ENCODE peak calls at places on chromosome 20, in seven cellular contexts. H is A549, V is stomach, D is spleen, T is gastrocnemius medialis, B is tibial nerve, J is transverse colon. W is an unnamed sample. For H3K4me1, the result is how much of the 10 kb centered on the place peaks cover.

GRCh38 chr20:2485662-2486061 is 15.1 kb upstream of the SNRPB start:
- DNase-seq in H (no peak), V (no peak), D (no peak), T (no peak), B (no peak), J (no peak), W (no peak)

GRCh38 chr20:64109831-64110391 is 2.5 kb upstream of the NPBWR2 start:
- DNase-seq in H (no peak), V (peak), D (no peak), T (no peak), B (no peak), J (peak), W (no peak)

GRCh38 chr20:9852566-9852965 is 13.7 kb upstream of the PAK5 start:
- DNase-seq in H (no peak), V (no peak), D (no peak), T (no peak), B (no peak), J (no peak), W (no peak)

GRCh38 chr20:47865912-47866311 is 80.6 kb upstream of the SULF2 start:
- DNase-seq in H (no peak), V (no peak), D (no peak), T (no peak), B (no peak), J (no peak), W (no peak)

GRCh38 chr20:50635014-50635557 is 56.3 kb downstream of the RIPOR3 start:
- DNase-seq in H (no peak), V (no peak), D (no peak), T (no peak), B (no peak), J (no peak), W (no peak)

GRCh38 chr20:47187450-47188195 is 168.9 kb downstream of the ZMYND8 start:
- DNase-seq in H (no peak), V (no peak), D (no peak), T (no peak), B (no peak), J (no peak), W (no peak)

GRCh38 chr20:34713194-34713943 is 9.2 kb downstream of the TP53INP2 start:
- DNase-seq in H (peak), V (no peak), D (no peak), T (no peak), B (no peak), J (no peak), W (no peak)

GRCh38 chr20:47337413-47337812 is 19.1 kb downstream of the ZMYND8 start:
- DNase-seq in H (no peak), V (no peak), D (no peak), T (no peak), B (no peak), J (no peak), W (no peak)

GRCh38 chr20:48772183-48772976 is 55.4 kb downstream of the PREX1 start:
- DNase-seq in H (no peak), V (peak), D (peak), T (peak), B (peak), J (peak), W (no peak)

GRCh38 chr20:20519269-20519668 is 151.4 kb downstream of the INSM1 start:
- DNase-seq in H (no peak), V (no peak), D (no peak), T (peak), B (no peak), J (peak), W (no peak)

GRCh38 chr20:49821850-49822249 is 9.2 kb downstream of the SLC9A8 start:
- DNase-seq in H (no peak), V (no peak), D (no peak), T (no peak), B (no peak), J (no peak), W (no peak)

GRCh38 chr20:14481863-14482262 is 144.5 kb upstream of the FLRT3 start:
- DNase-seq in H (no peak), V (no peak), D (no peak), T (no peak), B (no peak), J (no peak), W (no peak)

GRCh38 chr20:29301624-29302259 is 1955.7 kb upstream of the DEFB115 start:
- DNase-seq in H (no peak), V (no peak), D (no peak), T (no peak), B (no peak), J (no peak), W (no peak)

GRCh38 chr20:21808863-21809664 is 103.6 kb downstream of the PAX1 start:
- DNase-seq in H (peak), V (peak), D (peak), T (no peak), B (peak), J (peak), W (peak)

GRCh38 chr20:34993941-34994508 is 38.4 kb downstream of the MYH7B start:
- DNase-seq in H (no peak), V (no peak), D (no peak), T (no peak), B (no peak), J (no peak), W (no peak)

GRCh38 chr20:44780226-44780625 is 30.1 kb downstream of the RIMS4 start:
- DNase-seq in H (peak), V (no peak), D (peak), T (no peak), B (no peak), J (peak), W (no peak)

GRCh38 chr20:57749131-57749690 is 39.4 kb upstream of the PMEPA1 start:
- DNase-seq in H (no peak), V (no peak), D (peak), T (no peak), B (no peak), J (no peak), W (no peak)

GRCh38 chr20:24163501-24163900 is 174.9 kb upstream of the GGTLC1 start:
- DNase-seq in H (no peak), V (no peak), D (no peak), T (no peak), B (no peak), J (no peak), W (no peak)

DNA sequence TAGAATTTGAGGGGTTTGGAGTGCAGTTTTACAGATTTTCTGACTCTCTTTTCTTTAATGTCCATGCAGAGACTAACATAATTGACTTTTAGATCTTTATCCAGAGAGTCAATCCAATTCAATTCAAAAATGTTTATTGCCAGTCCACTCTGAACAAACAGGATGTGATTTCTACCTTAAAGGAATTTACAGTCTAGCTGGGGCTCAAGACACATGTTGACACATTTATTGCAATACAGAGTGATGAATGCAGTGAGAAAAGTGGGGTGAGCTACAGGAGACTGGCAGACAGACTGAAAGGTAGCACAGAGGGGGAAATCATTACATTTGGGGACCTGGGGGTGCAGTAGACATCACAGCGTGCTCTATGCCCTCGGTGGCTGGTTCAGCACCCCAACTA is 193.9 kb downstream of the SLC24A3 start:
- DNase-seq in H (no peak), V (no peak), D (no peak), T (no peak), B (no peak), J (no peak), W (no peak)
- H3K4me1 ChIP-seq in H (under half), V (under half), D (under half), T (under half), B (under half), J (under half), W (under half)

DNA sequence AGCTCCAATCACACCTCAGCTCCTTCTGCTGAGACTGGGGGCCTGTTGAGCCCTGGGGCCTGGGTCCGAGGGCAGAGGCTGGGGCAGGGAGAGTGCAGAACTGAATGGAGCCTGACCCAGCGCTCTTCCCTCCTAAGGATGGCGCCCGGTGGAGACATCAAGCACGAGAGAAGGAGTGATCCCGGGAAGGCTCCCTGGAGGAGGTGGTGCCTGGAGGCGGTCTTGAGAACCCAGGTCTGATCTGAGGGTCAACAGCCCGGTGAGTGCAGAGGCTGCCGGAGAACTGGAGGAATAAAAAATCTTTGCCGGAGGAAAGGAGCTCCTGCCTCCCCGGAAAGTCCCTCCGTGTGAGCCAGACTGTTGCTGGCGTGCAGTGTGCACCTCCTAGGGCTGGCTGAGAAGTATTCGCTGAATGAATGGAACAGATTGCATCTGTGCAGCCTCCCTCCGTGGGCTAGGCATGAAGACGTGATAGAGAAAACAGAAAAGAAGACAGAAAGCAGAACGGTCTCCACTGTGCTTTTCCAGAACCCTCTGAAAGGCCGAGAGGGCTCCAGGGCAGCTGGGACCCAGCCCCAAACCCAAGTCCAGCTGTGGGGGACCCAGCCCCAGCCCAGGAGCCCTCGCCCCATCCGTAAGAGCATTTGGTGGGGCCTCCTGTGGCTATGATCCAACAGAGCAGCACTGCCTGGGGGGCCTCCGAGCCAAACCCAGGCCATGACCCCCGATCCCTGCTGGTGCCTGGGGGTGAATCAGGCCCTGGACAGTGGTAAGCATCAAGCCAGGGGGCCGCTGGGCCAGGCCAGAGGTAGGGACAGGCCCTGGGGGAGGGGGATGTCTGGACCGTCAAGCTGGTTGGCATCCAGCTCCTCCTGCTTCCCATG is 6.9 kb upstream of the HRH3 start:
- DNase-seq in H (no peak), V (no peak), D (no peak), T (no peak), B (no peak), J (no peak), W (no peak)
- TF ChIP-seq POLR2A in H (no peak), V (no peak), D (no peak), T (no peak), B (no peak), J (no peak), W (no peak)

GRCh38 chr20:42572320-42573016 is 617.2 kb downstream of the PTPRT start:
- DNase-seq in H (no peak), V (no peak), D (no peak), T (no peak), B (no peak), J (no peak), W (peak)

DNA sequence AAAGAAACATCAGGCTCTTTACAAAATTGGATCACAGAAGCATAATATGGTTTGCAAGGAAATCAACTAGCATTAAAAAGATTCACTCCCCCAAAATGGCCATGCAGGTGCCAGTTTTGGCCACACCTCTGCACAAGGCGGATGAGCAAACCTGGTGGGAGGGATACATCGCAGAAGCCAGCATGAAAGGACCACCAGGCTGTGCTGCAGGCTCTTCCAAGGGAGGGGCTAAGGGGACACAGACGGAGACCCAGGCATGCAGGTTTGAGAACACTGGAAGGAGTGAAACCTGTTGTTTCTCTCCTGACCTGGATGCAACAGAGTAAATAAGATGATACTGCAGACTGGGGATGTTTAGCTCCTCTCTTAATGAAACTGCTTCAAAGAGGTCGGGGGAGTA is 612.5 kb downstream of the PTPRT start:
- DNase-seq in H (no peak), V (no peak), D (no peak), T (no peak), B (no peak), J (no peak), W (no peak)
- H3K27ac ChIP-seq in H (no peak), V (no peak), D (no peak), T (no peak), B (no peak), J (no peak), W (no peak)

DNA sequence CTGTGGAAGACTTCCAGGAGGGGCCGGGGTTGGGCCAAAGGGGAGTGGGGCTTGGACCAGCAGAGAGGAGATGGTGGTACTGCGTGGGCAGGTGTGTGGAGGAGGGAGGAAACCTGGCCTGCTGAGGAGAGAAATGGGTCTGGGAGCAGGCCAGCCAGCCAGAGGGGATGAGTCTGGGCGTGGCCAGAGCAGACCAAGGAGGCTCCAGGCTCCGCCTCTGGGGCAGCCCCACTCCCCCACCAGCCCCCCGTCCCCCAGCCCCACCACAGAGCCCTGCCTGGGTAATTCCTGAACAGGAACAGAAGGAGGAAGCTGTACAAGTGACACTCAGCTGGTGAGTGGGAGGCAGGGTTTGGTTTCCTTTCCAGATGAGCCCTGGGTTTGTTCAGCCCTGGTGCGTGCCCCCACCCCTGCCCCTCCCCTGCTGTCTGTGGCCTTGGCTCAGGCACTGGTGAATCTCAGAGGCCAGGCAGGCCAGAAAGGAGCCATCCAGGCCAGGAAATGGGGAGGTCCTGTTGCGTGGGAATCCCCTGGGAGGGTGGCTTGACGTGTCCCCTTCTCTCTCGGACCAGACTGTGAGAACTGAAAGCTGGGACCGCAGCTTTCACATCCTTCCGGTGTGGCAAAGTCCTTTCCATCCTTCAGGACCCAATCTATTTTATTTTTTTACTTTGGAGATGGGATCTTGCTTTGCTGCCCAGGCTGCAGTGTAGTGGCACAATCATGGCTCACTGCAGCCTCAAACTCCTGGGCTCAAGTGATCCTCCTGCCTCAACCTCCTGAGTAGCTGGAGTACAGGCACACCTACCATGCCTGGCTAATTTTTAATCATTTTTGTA is 9.4 kb upstream of the SRC start:
- DNase-seq in H (no peak), V (no peak), D (peak), T (no peak), B (no peak), J (peak), W (no peak)
- H3K4me1 ChIP-seq in H (under half), V (under half), D (under half), T (under half), B (under half), J (under half), W (under half)

GRCh38 chr20:58980711-58981563 is at the start of gene NELFCD:
- DNase-seq in H (peak), V (peak), D (peak), T (peak), B (peak), J (peak), W (peak)
- TF ChIP-seq POLR2A in H (peak), V (no peak), D (no peak), T (peak), B (peak), J (peak), W (peak)

GRCh38 chr20:53298900-53299299 is 294.7 kb downstream of the ZNF217 start:
- DNase-seq in H (no peak), V (no peak), D (no peak), T (no peak), B (no peak), J (no peak), W (no peak)
- H3K27ac ChIP-seq in H (no peak), V (no peak), D (no peak), T (no peak), B (no peak), J (no peak), W (no peak)